ENCODE peak calls at places on chromosomes 3 and 15, in six cellular contexts. One of them, this sample, is unnamed.

GRCh38 chr15:50098576-50098975 is 20.5 kb downstream of the ATP8B4 start:
- DNase-seq in mammary epithelial cell: no peak
- DNase-seq in HCT116: no peak
- DNase-seq in SK-N-SH: no peak
- DNase-seq in fibroblast of lung: no peak
- DNase-seq in IMR-90: peak
- DNase-seq in this sample: no peak

GRCh38 chr3:72234394-72234793 is 449.4 kb upstream of the PROK2 start:
- DNase-seq in SK-N-SH: no peak
- DNase-seq in IMR-90: peak
- DNase-seq in HCT116: no peak
- DNase-seq in fibroblast of lung: peak
- DNase-seq in mammary epithelial cell: peak
- DNase-seq in this sample: no peak

GRCh38 chr15:28096720-28097431 is 2.2 kb downstream of the OCA2 start:
- DNase-seq in mammary epithelial cell: no peak
- DNase-seq in SK-N-SH: no peak
- DNase-seq in HCT116: no peak
- DNase-seq in fibroblast of lung: peak
- DNase-seq in IMR-90: no peak
- DNase-seq in this sample: no peak

GRCh38 chr15:69718916-69719315 is 266.3 kb downstream of the RPLP1 start:
- DNase-seq in SK-N-SH: no peak
- DNase-seq in fibroblast of lung: no peak
- DNase-seq in IMR-90: no peak
- DNase-seq in HCT116: no peak
- DNase-seq in mammary epithelial cell: no peak
- DNase-seq in this sample: no peak

GRCh38 chr3:49465269-49466034 is 4.6 kb upstream of the DAG1 start:
- DNase-seq in HCT116: no peak
- DNase-seq in fibroblast of lung: peak
- DNase-seq in SK-N-SH: peak
- DNase-seq in mammary epithelial cell: peak
- DNase-seq in IMR-90: no peak
- DNase-seq in this sample: no peak

GRCh38 chr3:196060834-196061233 is 21.1 kb downstream of the TFRC start:
- DNase-seq in mammary epithelial cell: no peak
- DNase-seq in SK-N-SH: no peak
- DNase-seq in fibroblast of lung: no peak
- DNase-seq in IMR-90: no peak
- DNase-seq in HCT116: no peak
- DNase-seq in this sample: no peak

GRCh38 chr3:139588450-139588849 is 48.9 kb upstream of the RBP1 start:
- DNase-seq in HCT116: peak
- DNase-seq in IMR-90: no peak
- DNase-seq in SK-N-SH: peak
- DNase-seq in fibroblast of lung: no peak
- DNase-seq in mammary epithelial cell: peak
- DNase-seq in this sample: no peak

GRCh38 chr3:54999801-55000200 is 71.9 kb upstream of the LRTM1 start:
- DNase-seq in fibroblast of lung: peak
- DNase-seq in SK-N-SH: no peak
- DNase-seq in mammary epithelial cell: no peak
- DNase-seq in IMR-90: peak
- DNase-seq in HCT116: no peak
- DNase-seq in this sample: no peak

GRCh38 chr3:186152361-186152798 is 43.5 kb upstream of the ETV5 start:
- DNase-seq in mammary epithelial cell: no peak
- DNase-seq in fibroblast of lung: peak
- DNase-seq in SK-N-SH: no peak
- DNase-seq in HCT116: no peak
- DNase-seq in IMR-90: no peak
- DNase-seq in this sample: no peak

GRCh38 chr3:79111375-79112052 is 656.3 kb downstream of the ROBO1 start:
- DNase-seq in SK-N-SH: no peak
- DNase-seq in HCT116: no peak
- DNase-seq in mammary epithelial cell: no peak
- DNase-seq in IMR-90: peak
- DNase-seq in fibroblast of lung: peak
- DNase-seq in this sample: no peak

GRCh38 chr15:94287794-94288246 is 56.5 kb downstream of the MCTP2 start:
- DNase-seq in HCT116: no peak
- DNase-seq in fibroblast of lung: no peak
- DNase-seq in SK-N-SH: peak
- DNase-seq in mammary epithelial cell: no peak
- DNase-seq in IMR-90: no peak
- DNase-seq in this sample: no peak

GRCh38 chr3:183013857-183014256 is 33.5 kb upstream of the DCUN1D1 start:
- DNase-seq in HCT116: no peak
- DNase-seq in fibroblast of lung: no peak
- DNase-seq in mammary epithelial cell: no peak
- DNase-seq in IMR-90: no peak
- DNase-seq in SK-N-SH: no peak
- DNase-seq in this sample: no peak

GRCh38 chr15:97875513-97876285 is 84.8 kb upstream of the ARRDC4 start:
- DNase-seq in SK-N-SH: peak
- DNase-seq in IMR-90: no peak
- DNase-seq in HCT116: peak
- DNase-seq in mammary epithelial cell: no peak
- DNase-seq in fibroblast of lung: no peak
- DNase-seq in this sample: no peak
- H3K27ac ChIP-seq in SK-N-SH: no peak
- H3K27ac ChIP-seq in IMR-90: no peak
- H3K27ac ChIP-seq in HCT116: peak
- H3K27ac ChIP-seq in mammary epithelial cell: no peak
- H3K27ac ChIP-seq in fibroblast of lung: no peak
- H3K27ac ChIP-seq in this sample: no peak

DNA sequence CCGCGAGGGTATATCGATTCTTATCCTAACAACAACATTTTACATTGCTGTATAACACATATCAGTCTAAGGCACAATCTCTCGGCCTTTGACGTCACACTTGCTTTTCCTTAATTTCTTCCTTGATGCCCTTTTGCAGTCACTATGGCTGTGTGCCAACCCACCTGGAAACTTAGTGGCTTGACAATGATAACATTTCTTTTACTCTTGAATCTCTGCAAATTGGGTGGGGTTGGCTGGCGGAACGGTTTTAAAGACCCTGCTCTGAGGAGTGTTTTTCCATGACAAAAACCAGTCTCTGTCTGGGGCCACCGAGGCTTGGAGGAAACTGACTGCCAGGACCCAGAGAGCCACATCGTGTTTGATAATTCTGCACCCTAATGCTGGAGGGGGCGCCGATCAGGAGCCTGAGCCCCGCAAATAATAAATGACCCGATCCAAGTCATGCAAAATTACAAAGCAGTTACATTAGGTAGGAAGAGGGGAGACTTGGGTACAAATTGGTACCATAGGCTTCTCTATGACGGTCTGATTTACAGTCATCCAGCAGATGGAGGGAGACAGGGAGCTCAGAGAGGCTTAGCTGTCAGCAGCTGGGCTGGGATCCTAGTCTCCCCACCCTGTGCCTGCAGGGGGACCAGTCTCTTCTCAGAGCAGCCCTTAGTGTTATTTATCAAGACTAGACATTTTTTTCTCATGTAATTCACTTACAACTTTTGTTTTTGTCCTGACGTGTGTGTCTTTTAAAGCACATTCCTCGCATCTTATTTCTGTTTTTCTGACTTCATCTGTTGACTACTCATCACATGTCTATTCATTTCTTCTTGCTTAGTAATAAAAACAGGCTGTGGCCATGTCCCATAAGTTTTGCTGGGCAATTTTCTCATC is 115.8 kb downstream of the KLF13 start:
- DNase-seq in IMR-90: peak
- DNase-seq in fibroblast of lung: peak
- DNase-seq in mammary epithelial cell: peak
- DNase-seq in SK-N-SH: peak
- DNase-seq in HCT116: no peak
- DNase-seq in this sample: no peak
- H3K9ac ChIP-seq in IMR-90: no peak
- H3K9ac ChIP-seq in fibroblast of lung: peak
- H3K9ac ChIP-seq in mammary epithelial cell: no peak
- H3K9ac ChIP-seq in SK-N-SH: no peak
- H3K9ac ChIP-seq in HCT116: no peak
- H3K9ac ChIP-seq in this sample: no peak

GRCh38 chr3:73500321-73500720 is 124.4 kb downstream of the PDZRN3 start:
- DNase-seq in HCT116: no peak
- DNase-seq in SK-N-SH: no peak
- DNase-seq in fibroblast of lung: peak
- DNase-seq in mammary epithelial cell: no peak
- DNase-seq in IMR-90: peak
- DNase-seq in this sample: no peak

GRCh38 chr3:73502609-73503560 is 121.9 kb downstream of the PDZRN3 start:
- DNase-seq in IMR-90: peak
- DNase-seq in SK-N-SH: peak
- DNase-seq in HCT116: peak
- DNase-seq in fibroblast of lung: peak
- DNase-seq in mammary epithelial cell: peak
- DNase-seq in this sample: peak

GRCh38 chr3:73504852-73505251 is 119.9 kb downstream of the PDZRN3 start:
- DNase-seq in SK-N-SH: no peak
- DNase-seq in mammary epithelial cell: no peak
- DNase-seq in HCT116: no peak
- DNase-seq in IMR-90: no peak
- DNase-seq in fibroblast of lung: no peak
- DNase-seq in this sample: no peak

GRCh38 chr3:73503781-73504180 is 121.0 kb downstream of the PDZRN3 start:
- DNase-seq in IMR-90: peak
- DNase-seq in SK-N-SH: no peak
- DNase-seq in mammary epithelial cell: no peak
- DNase-seq in fibroblast of lung: peak
- DNase-seq in HCT116: no peak
- DNase-seq in this sample: no peak

GRCh38 chr3:73504255-73504654 is 120.5 kb downstream of the PDZRN3 start:
- DNase-seq in SK-N-SH: no peak
- DNase-seq in fibroblast of lung: no peak
- DNase-seq in IMR-90: no peak
- DNase-seq in HCT116: no peak
- DNase-seq in mammary epithelial cell: no peak
- DNase-seq in this sample: no peak
- H3K27ac ChIP-seq in SK-N-SH: peak
- H3K27ac ChIP-seq in fibroblast of lung: peak
- H3K27ac ChIP-seq in IMR-90: peak
- H3K27ac ChIP-seq in HCT116: no peak
- H3K27ac ChIP-seq in mammary epithelial cell: no peak
- H3K27ac ChIP-seq in this sample: no peak

GRCh38 chr15:75369897-75370581 is 1.6 kb upstream of the MAN2C1 start:
- DNase-seq in mammary epithelial cell: no peak
- DNase-seq in IMR-90: no peak
- DNase-seq in SK-N-SH: no peak
- DNase-seq in fibroblast of lung: no peak
- DNase-seq in HCT116: no peak
- DNase-seq in this sample: no peak
- H3K9ac ChIP-seq in mammary epithelial cell: no peak
- H3K9ac ChIP-seq in IMR-90: no peak
- H3K9ac ChIP-seq in SK-N-SH: no peak
- H3K9ac ChIP-seq in fibroblast of lung: no peak
- H3K9ac ChIP-seq in HCT116: peak
- H3K9ac ChIP-seq in this sample: no peak

GRCh38 chr3:184377882-184378445 is at the start of gene THPO:
- DNase-seq in mammary epithelial cell: no peak
- DNase-seq in fibroblast of lung: no peak
- DNase-seq in IMR-90: no peak
- DNase-seq in HCT116: no peak
- DNase-seq in SK-N-SH: no peak
- DNase-seq in this sample: no peak
- H3K27ac ChIP-seq in mammary epithelial cell: no peak
- H3K27ac ChIP-seq in fibroblast of lung: no peak
- H3K27ac ChIP-seq in IMR-90: no peak
- H3K27ac ChIP-seq in HCT116: no peak
- H3K27ac ChIP-seq in SK-N-SH: no peak
- H3K27ac ChIP-seq in this sample: no peak

This sample was measured in SK-N-MC.